ENCODE peak calls at places on chromosomes 16 and 17, in six cellular contexts. G is neural progenitor cell; A is endothelial cell of umbilical vein; U is fibroblast of the aortic adventitia; X is upper lobe of right lung; L is naive thymus-derived CD4-positive, alpha-beta T cell. Q is an unnamed sample.

GRCh38 chr16:67396159-67396774 is 3.0 kb upstream of the TPPP3 start:
- DNase-seq in X (peak; percentile 85), G (peak; percentile 97), A (peak; percentile 37), L (no peak), U (peak; percentile 50), Q (no peak)

GRCh38 chr17:12983986-12984932 is 33.6 kb downstream of the ELAC2 start:
- DNase-seq in U (peak; percentile 98), L (no peak), X (no peak), G (no peak), A (no peak), Q (no peak)

GRCh38 chr16:68237243-68238028 is 1.5 kb upstream of the ESRP2 start:
- DNase-seq in U (peak; percentile 96), X (peak; percentile 99), G (peak; percentile 99), L (peak; percentile 90), A (peak; percentile 98), Q (no peak)

GRCh38 chr16:51008037-51008436 is 143.0 kb downstream of the SALL1 start:
- DNase-seq in U (no peak), A (no peak), G (no peak), X (no peak), L (no peak), Q (no peak)

GRCh38 chr16:49140618-49141017 is 141.0 kb downstream of the CBLN1 start:
- DNase-seq in X (no peak), G (no peak), U (no peak), A (no peak), L (no peak), Q (no peak)

GRCh38 chr16:102060-102855 is 24.2 kb downstream of the MPG start:
- DNase-seq in L (no peak), U (peak; percentile 69), A (peak; percentile 65), G (no peak), X (no peak), Q (no peak)

GRCh38 chr17:36591434-36592315 is at the start of gene DHRS11:
- DNase-seq in X (peak; percentile 92), U (peak; percentile 48), L (peak; percentile 88), A (peak; percentile 80), G (peak; percentile 95), Q (peak; percentile 46)

GRCh38 chr17:64503341-64503740 is 2.7 kb downstream of the DDX5 start:
- DNase-seq in L (no peak), G (no peak), U (no peak), X (no peak), A (no peak), Q (no peak)

GRCh38 chr16:2469399-2470233 is 1.5 kb upstream of the NTN3 start:
- DNase-seq in U (no peak), L (no peak), G (no peak), X (no peak), A (no peak), Q (no peak)

GRCh38 chr16:74556375-74556922 is 50.5 kb downstream of the GLG1 start:
- DNase-seq in X (no peak), A (no peak), L (no peak), U (no peak), G (no peak), Q (no peak)

GRCh38 chr16:75265911-75266701 is 14.7 kb upstream of the BCAR1 start:
- DNase-seq in X (peak; percentile 91), A (peak; percentile 71), L (no peak), G (peak; percentile 95), U (peak; percentile 57), Q (no peak)

GRCh38 chr17:65855245-65855644 is 293.8 kb upstream of the AXIN2 start:
- DNase-seq in X (no peak), G (no peak), U (peak; percentile 17), L (no peak), A (peak; percentile 30), Q (no peak)

GRCh38 chr17:64262422-64263260 is at the start of gene TEX2:
- DNase-seq in A (peak; percentile 42), U (no peak), G (peak; percentile 45), L (peak; percentile 65), X (peak; percentile 86), Q (peak; percentile 45)

GRCh38 chr16:50765866-50766265 is 24.0 kb downstream of the CYLD start:
- DNase-seq in U (no peak), G (no peak), L (no peak), X (no peak), A (no peak), Q (no peak)

GRCh38 chr17:66491213-66491612 is 188.8 kb downstream of the PRKCA start:
- DNase-seq in A (no peak), U (no peak), G (no peak), L (peak; percentile 41), X (no peak), Q (peak; percentile 84)

GRCh38 chr17:50768348-50768761 is 1.0 kb upstream of the ANKRD40CL start:
- DNase-seq in X (peak; percentile 77), A (no peak), L (no peak), G (no peak), U (no peak), Q (no peak)

GRCh38 chr17:75428775-75429469 is 23.4 kb upstream of the GRB2 start:
- DNase-seq in U (peak; percentile 79), X (no peak), L (no peak), G (no peak), A (no peak), Q (no peak)

GRCh38 chr16:85995591-85996461 is 96.9 kb downstream of the IRF8 start:
- DNase-seq in A (no peak), G (no peak), U (no peak), L (peak; percentile 46), X (no peak), Q (no peak)

GRCh38 chr17:16906670-16907069 is 65.2 kb downstream of the TNFRSF13B start:
- DNase-seq in G (no peak), X (no peak), U (peak; percentile 21), L (no peak), A (no peak), Q (peak; percentile 10)

GRCh38 chr17:7081341-7082062 is 1.5 kb upstream of the CLEC10A start:
- DNase-seq in G (no peak), U (no peak), A (no peak), L (no peak), X (no peak), Q (peak; percentile 12)

GRCh38 chr16:525520-526180 is 1.9 kb upstream of the CAPN15 start:
- DNase-seq in A (peak; percentile 71), L (peak; percentile 74), X (no peak), U (peak; percentile 77), G (no peak), Q (peak; percentile 16)

GRCh38 chr16:79715088-79715487 is 114.6 kb upstream of the MAF start:
- DNase-seq in U (no peak), G (no peak), A (no peak), X (no peak), L (no peak), Q (no peak)

GRCh38 chr17:64315032-64315490 is 52.0 kb upstream of the TEX2 start:
- DNase-seq in A (peak; percentile 90), U (peak; percentile 98), X (peak; percentile 89), G (no peak), L (no peak), Q (no peak)

GRCh38 chr17:4488989-4489595 is 9.6 kb upstream of the SPNS2 start:
- DNase-seq in U (no peak), A (no peak), L (no peak), X (peak; percentile 88), G (no peak), Q (no peak)

GRCh38 chr17:73192219-73192893 is 499 bp upstream of the COG1 start:
- DNase-seq in A (peak; percentile 71), L (peak; percentile 74), U (peak; percentile 56), G (peak; percentile 91), X (peak; percentile 86), Q (peak; percentile 60)

DNA sequence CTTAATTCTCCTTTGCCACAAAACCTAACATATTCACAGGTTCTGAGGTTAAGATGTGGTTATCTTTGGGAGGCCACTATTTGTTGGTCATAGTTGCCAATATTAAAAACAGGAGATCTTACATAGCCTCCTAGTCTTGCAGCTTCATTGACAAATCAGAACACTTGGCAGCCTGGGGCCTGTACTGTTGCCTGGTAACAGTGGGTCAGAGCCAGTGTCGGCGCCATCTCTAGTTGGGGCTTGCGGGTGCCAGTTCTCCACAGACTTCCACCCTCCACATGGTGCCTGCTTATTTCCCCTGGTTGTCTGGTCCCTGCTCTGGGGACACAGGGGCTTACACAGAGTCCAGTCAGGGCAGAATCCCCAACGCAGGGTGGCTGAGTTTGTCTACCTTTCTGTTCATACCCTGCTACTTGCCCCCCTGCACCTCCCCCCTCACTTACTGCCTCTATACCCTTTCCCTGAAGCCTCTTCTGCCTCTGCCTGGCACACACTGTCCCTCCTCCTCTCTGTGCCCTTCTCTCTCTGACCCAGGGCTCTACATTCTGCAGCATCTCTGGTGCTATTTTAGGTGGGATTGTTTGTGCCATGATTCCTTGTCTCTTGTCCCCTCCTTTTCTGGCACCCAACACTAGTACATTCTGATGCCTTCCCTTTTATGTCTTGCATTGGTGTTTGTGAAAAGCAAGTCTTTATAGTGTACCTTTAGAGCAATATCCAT is 13.4 kb downstream of the EPN2 start:
- DNase-seq in U (peak; percentile 28), X (no peak), G (no peak), L (no peak), A (no peak), Q (no peak)
- H3K4me3 ChIP-seq in U (no peak overlapping the region), X (no peak overlapping the region), G (no peak overlapping the region), L (no peak overlapping the region), A (no peak overlapping the region), Q (no peak overlapping the region)

GRCh38 chr17:74215332-74215727 is 2.0 kb downstream of the TTYH2 start:
- DNase-seq in U (no peak), X (no peak), L (no peak), A (no peak), G (no peak), Q (no peak)

GRCh38 chr17:74212913-74213791 is at the start of gene TTYH2:
- DNase-seq in U (peak; percentile 84), G (peak; percentile 89), L (peak; percentile 78), A (peak; percentile 73), X (peak; percentile 94), Q (peak; percentile 57)

GRCh38 chr17:74212262-74212912 is 984 bp upstream of the TTYH2 start:
- DNase-seq in A (peak; percentile 20), X (no peak), L (peak; percentile 31), U (peak; percentile 24), G (peak; percentile 34), Q (no peak)

GRCh38 chr17:74214642-74215331 is 1.4 kb downstream of the TTYH2 start:
- DNase-seq in A (no peak), U (no peak), X (no peak), G (no peak), L (no peak), Q (no peak)

DNA sequence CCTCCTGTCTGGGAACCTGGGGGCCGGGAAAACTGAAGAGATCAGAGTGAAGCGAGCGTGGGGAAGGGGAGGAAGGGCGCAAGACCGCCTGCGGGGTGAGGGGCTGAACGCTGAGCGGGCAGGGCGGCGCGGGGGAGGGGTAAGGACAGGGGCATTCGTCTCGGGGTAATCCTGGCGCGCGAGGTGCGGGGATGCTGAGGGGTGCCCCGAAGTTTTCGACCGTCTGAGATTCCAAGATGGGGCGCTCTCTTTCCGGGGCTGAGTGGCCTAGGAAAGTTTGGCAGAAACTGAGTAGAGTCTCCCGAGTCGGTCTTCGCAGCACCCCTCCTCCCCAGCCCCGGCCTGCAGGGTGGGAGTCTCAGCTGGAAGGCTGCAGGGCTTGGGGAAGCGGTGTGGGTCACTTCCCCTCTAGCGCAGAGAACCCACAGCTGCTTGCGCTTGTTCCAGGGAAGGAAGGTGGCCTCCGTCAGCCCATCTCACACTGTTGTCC is 571 bp downstream of the TTYH2 start:
- DNase-seq in U (no peak), G (peak; percentile 39), X (no peak), L (no peak), A (no peak), Q (no peak)
- H3K4me3 ChIP-seq in U (peak overlapping the region; percentile 67), G (peak overlapping the region; percentile 62), X (peak overlapping the region; percentile 71), L (peak overlapping the region; percentile 55), A (peak overlapping the region; percentile 36), Q (peak overlapping the region; percentile 52)

GRCh38 chr17:38418069-38418692 is 10.1 kb upstream of the ARHGAP23 start:
- DNase-seq in U (no peak), X (no peak), A (no peak), G (no peak), L (no peak), Q (no peak)
- H3K4me3 ChIP-seq in U (no peak overlapping the region), X (no peak overlapping the region), A (no peak overlapping the region), G (no peak overlapping the region), L (no peak overlapping the region), Q (no peak overlapping the region)

GRCh38 chr17:77253611-77254051 is 112.9 kb downstream of the SEC14L1 start:
- DNase-seq in X (peak; percentile 75), L (no peak), A (peak; percentile 26), G (no peak), U (no peak), Q (no peak)
- H3K4me3 ChIP-seq in X (no peak overlapping the region), L (no peak overlapping the region), A (no peak overlapping the region), G (no peak overlapping the region), U (no peak overlapping the region), Q (no peak overlapping the region)

Q was measured in Jurkat, Clone E6-1.